ENCODE peak calls at places on chromosomes 5 and 9, in five cellular contexts. One of them, this sample, is unnamed.

GRCh38 chr9:134807726-134808125 is 72.9 kb upstream of the FCN2 start:
- DNase-seq in AG10803: peak
- DNase-seq in gastrocnemius medialis: no peak
- DNase-seq in left ventricle myocardium inferior: no peak
- DNase-seq in lower lobe of right lung: no peak
- DNase-seq in this sample: no peak

GRCh38 chr5:94908889-94909480 is 290.5 kb downstream of the SLF1 start:
- DNase-seq in AG10803: peak
- DNase-seq in gastrocnemius medialis: no peak
- DNase-seq in left ventricle myocardium inferior: no peak
- DNase-seq in lower lobe of right lung: no peak
- DNase-seq in this sample: no peak

GRCh38 chr9:116656535-116656934 is 30.6 kb upstream of the TRIM32 start:
- DNase-seq in AG10803: peak
- DNase-seq in gastrocnemius medialis: no peak
- DNase-seq in left ventricle myocardium inferior: peak
- DNase-seq in lower lobe of right lung: no peak
- DNase-seq in this sample: no peak

GRCh38 chr9:75238311-75238976 is 150.1 kb downstream of the OSTF1 start:
- DNase-seq in AG10803: peak
- DNase-seq in gastrocnemius medialis: no peak
- DNase-seq in left ventricle myocardium inferior: no peak
- DNase-seq in lower lobe of right lung: peak
- DNase-seq in this sample: peak

GRCh38 chr5:172775326-172776234 is 4.6 kb upstream of the DUSP1 start:
- DNase-seq in AG10803: peak
- DNase-seq in gastrocnemius medialis: peak
- DNase-seq in left ventricle myocardium inferior: peak
- DNase-seq in lower lobe of right lung: peak
- DNase-seq in this sample: no peak

GRCh38 chr9:129317179-129318011 is 139.3 kb upstream of the IER5L start:
- DNase-seq in AG10803: peak
- DNase-seq in gastrocnemius medialis: no peak
- DNase-seq in left ventricle myocardium inferior: no peak
- DNase-seq in lower lobe of right lung: no peak
- DNase-seq in this sample: no peak

GRCh38 chr5:43400082-43400481 is 12.1 kb downstream of the CCL28 start:
- DNase-seq in AG10803: peak
- DNase-seq in gastrocnemius medialis: no peak
- DNase-seq in left ventricle myocardium inferior: no peak
- DNase-seq in lower lobe of right lung: no peak
- DNase-seq in this sample: no peak

GRCh38 chr9:127661342-127661741 is 45.4 kb upstream of the CFAP157 start:
- DNase-seq in AG10803: no peak
- DNase-seq in gastrocnemius medialis: no peak
- DNase-seq in left ventricle myocardium inferior: no peak
- DNase-seq in lower lobe of right lung: no peak
- DNase-seq in this sample: no peak

GRCh38 chr9:98986866-98987653 is 43.4 kb downstream of the COL15A1 start:
- DNase-seq in AG10803: no peak
- DNase-seq in gastrocnemius medialis: no peak
- DNase-seq in left ventricle myocardium inferior: no peak
- DNase-seq in lower lobe of right lung: no peak
- DNase-seq in this sample: no peak

DNA sequence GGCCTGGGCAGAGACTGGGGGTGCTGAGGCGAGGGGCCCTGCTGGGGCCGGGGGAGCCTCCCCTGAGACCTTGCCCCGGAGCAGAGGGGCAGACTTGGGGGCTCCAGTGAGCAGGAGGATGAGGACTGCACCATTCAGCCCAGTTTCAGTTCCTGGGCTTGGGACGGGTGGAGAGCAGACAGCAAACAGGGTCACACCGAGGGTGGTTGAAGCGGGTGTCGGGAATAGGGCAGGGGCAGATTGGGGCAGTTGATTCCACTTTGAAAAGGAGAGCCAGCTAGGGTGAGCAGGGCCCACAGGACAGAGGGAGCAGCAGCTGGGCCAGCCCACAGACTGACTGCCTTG is 4.5 kb downstream of the GRK6 start:
- DNase-seq in AG10803: no peak
- DNase-seq in gastrocnemius medialis: no peak
- DNase-seq in left ventricle myocardium inferior: no peak
- DNase-seq in lower lobe of right lung: no peak
- DNase-seq in this sample: peak
- H3K4me3 ChIP-seq in AG10803: no peak
- H3K4me3 ChIP-seq in gastrocnemius medialis: no peak
- H3K4me3 ChIP-seq in left ventricle myocardium inferior: no peak
- H3K4me3 ChIP-seq in lower lobe of right lung: peak
- H3K4me3 ChIP-seq in this sample: no peak

GRCh38 chr9:113851359-113851758 is 24.8 kb upstream of the ZNF618 start:
- DNase-seq in AG10803: no peak
- DNase-seq in gastrocnemius medialis: no peak
- DNase-seq in left ventricle myocardium inferior: no peak
- DNase-seq in lower lobe of right lung: no peak
- DNase-seq in this sample: no peak

GRCh38 chr9:113857875-113858274 is 18.2 kb upstream of the ZNF618 start:
- DNase-seq in AG10803: no peak
- DNase-seq in gastrocnemius medialis: no peak
- DNase-seq in left ventricle myocardium inferior: no peak
- DNase-seq in lower lobe of right lung: peak
- DNase-seq in this sample: peak

GRCh38 chr9:113854310-113854709 is 21.8 kb upstream of the ZNF618 start:
- DNase-seq in AG10803: no peak
- DNase-seq in gastrocnemius medialis: no peak
- DNase-seq in left ventricle myocardium inferior: no peak
- DNase-seq in lower lobe of right lung: no peak
- DNase-seq in this sample: no peak

GRCh38 chr9:113851860-113852259 is 24.2 kb upstream of the ZNF618 start:
- DNase-seq in AG10803: no peak
- DNase-seq in gastrocnemius medialis: no peak
- DNase-seq in left ventricle myocardium inferior: no peak
- DNase-seq in lower lobe of right lung: no peak
- DNase-seq in this sample: no peak

GRCh38 chr9:113853333-113853732 is 22.8 kb upstream of the ZNF618 start:
- DNase-seq in AG10803: peak
- DNase-seq in gastrocnemius medialis: no peak
- DNase-seq in left ventricle myocardium inferior: no peak
- DNase-seq in lower lobe of right lung: no peak
- DNase-seq in this sample: no peak
- TF ChIP-seq CTCF in AG10803: peak
- TF ChIP-seq CTCF in gastrocnemius medialis: no peak
- TF ChIP-seq CTCF in left ventricle myocardium inferior: peak
- TF ChIP-seq CTCF in lower lobe of right lung: peak
- TF ChIP-seq CTCF in this sample: peak

GRCh38 chr5:154291917-154292316 is 101.4 kb downstream of the GALNT10 start:
- DNase-seq in AG10803: no peak
- DNase-seq in gastrocnemius medialis: no peak
- DNase-seq in left ventricle myocardium inferior: no peak
- DNase-seq in lower lobe of right lung: no peak
- DNase-seq in this sample: no peak
- H3K4me3 ChIP-seq in AG10803: no peak
- H3K4me3 ChIP-seq in gastrocnemius medialis: no peak
- H3K4me3 ChIP-seq in left ventricle myocardium inferior: no peak
- H3K4me3 ChIP-seq in lower lobe of right lung: no peak
- H3K4me3 ChIP-seq in this sample: no peak

DNA sequence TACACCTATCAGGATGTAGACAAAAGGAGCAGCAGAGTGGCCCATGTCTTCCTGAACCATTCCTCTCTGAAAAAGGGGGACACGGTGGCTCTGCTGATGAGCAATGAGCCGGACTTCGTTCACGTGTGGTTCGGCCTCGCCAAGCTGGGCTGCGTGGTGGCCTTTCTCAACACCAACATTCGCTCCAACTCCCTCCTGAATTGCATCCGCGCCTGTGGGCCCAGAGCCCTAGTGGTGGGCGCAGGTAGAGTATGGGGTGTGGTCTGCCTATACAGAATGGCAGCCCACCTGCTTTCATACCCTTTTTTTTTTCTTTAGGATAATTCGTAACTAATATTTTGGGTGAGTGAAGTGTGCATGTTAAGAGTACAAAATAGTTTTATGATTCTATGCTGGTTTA is 1.1 kb downstream of the SLC27A6 start:
- DNase-seq in AG10803: no peak
- DNase-seq in gastrocnemius medialis: no peak
- DNase-seq in left ventricle myocardium inferior: no peak
- DNase-seq in lower lobe of right lung: no peak
- DNase-seq in this sample: no peak
- TF ChIP-seq CTCF in AG10803: no peak
- TF ChIP-seq CTCF in gastrocnemius medialis: no peak
- TF ChIP-seq CTCF in left ventricle myocardium inferior: peak
- TF ChIP-seq CTCF in lower lobe of right lung: no peak
- TF ChIP-seq CTCF in this sample: no peak

GRCh38 chr9:77647267-77647658 is 859 bp downstream of the GNA14 start:
- DNase-seq in AG10803: no peak
- DNase-seq in gastrocnemius medialis: no peak
- DNase-seq in left ventricle myocardium inferior: no peak
- DNase-seq in lower lobe of right lung: no peak
- DNase-seq in this sample: peak
- H3K4me3 ChIP-seq in AG10803: no peak
- H3K4me3 ChIP-seq in gastrocnemius medialis: peak
- H3K4me3 ChIP-seq in left ventricle myocardium inferior: peak
- H3K4me3 ChIP-seq in lower lobe of right lung: peak
- H3K4me3 ChIP-seq in this sample: no peak

DNA sequence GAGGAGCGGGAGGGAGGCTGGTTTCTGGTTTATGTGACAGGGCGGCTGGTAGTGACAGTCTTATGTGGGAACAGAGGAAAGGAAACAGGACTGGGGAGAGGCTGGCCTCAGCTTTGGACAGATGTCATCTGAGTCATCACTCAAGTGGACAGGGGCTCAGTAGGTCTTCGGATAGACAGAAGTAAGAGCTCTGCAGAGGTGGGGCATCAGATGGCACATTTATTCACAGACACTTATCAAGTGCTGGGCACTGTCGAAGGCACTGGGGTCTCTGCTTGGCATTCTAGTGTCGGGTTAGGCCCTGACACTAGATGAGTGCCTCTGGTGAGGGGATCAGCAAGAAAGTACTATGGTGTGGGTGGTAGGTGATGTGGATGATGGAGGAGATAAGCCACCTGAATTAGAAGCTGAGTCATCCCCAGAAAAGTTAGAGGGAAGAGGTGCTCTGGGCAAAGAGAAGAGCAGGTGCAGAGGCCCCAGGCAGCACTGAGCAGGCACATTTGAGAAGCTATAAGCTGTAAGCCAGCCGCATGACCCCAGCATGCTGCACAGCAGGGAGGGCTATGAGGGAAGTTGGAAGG is 27.4 kb downstream of the MAML1 start:
- DNase-seq in AG10803: no peak
- DNase-seq in gastrocnemius medialis: peak
- DNase-seq in left ventricle myocardium inferior: no peak
- DNase-seq in lower lobe of right lung: peak
- DNase-seq in this sample: peak
- TF ChIP-seq CTCF in AG10803: no peak
- TF ChIP-seq CTCF in gastrocnemius medialis: no peak
- TF ChIP-seq CTCF in left ventricle myocardium inferior: no peak
- TF ChIP-seq CTCF in lower lobe of right lung: no peak
- TF ChIP-seq CTCF in this sample: no peak

DNA sequence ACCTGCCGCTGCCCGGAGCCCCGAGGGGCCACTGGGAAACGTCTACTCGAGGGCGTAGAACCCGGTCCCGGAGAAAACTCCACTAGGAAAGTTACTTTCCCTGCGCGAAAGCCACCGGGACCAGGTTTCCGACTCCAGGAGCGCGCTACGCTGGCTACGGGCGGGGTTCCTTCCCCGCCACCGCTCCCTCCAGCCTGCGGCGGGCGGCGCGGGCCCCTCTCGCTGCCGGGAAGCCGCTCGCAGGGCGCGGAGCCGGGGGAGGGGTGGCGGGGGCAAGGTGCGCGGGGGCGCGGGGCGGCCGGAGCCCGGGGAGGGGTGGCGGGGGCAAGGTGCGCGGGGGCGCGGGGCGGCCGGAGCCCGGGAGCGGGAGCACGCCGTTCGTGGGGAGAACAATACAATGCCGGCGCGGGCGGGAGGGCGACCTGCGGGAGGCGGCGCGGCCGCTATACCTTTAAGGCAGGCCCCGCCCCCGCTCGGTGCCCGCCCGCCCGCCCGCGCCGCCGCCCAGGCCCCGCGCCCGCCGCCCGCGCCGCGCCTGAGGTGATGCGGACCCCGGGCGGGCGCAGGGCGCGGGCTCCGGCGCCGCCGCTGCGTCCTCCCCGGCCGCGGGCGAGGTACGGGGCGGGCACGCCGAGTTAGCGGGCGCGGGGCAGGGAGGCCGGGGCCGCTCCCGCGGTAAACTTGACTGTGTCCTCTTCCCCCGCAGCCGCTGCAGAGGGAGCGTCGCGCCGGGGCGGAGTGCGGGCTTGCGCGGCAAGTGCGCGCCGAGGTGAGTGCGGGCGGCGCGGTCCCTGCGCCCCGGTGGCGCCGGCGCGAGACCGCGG is 278.2 kb downstream of the AOPEP start:
- DNase-seq in AG10803: no peak
- DNase-seq in gastrocnemius medialis: peak
- DNase-seq in left ventricle myocardium inferior: peak
- DNase-seq in lower lobe of right lung: peak
- DNase-seq in this sample: peak
- H3K4me3 ChIP-seq in AG10803: peak
- H3K4me3 ChIP-seq in gastrocnemius medialis: peak
- H3K4me3 ChIP-seq in left ventricle myocardium inferior: peak
- H3K4me3 ChIP-seq in lower lobe of right lung: peak
- H3K4me3 ChIP-seq in this sample: peak

This sample was measured in GM06990.